ENCODE peak calls at places on chromosome 19, in eight cellular contexts. One of them, this sample, is unnamed.

GRCh38 chr19:58395979-58396627 is 647 bp downstream of the RNF225 start:
- DNase-seq in CD4-positive, alpha-beta T cell: no peak
- DNase-seq in RWPE1: no peak
- DNase-seq in Peyer's patch: no peak
- DNase-seq in CD4-positive, CD25-positive, alpha-beta regulatory T cell: no peak
- DNase-seq in PC-3: no peak
- DNase-seq in brain microvascular endothelial cell: no peak
- DNase-seq in left ventricle myocardium inferior: no peak
- DNase-seq in this sample: no peak

GRCh38 chr19:30406220-30406944 is 34.2 kb downstream of the ZNF536 start:
- DNase-seq in left ventricle myocardium inferior: peak; percentile 28
- DNase-seq in CD4-positive, alpha-beta T cell: no peak
- DNase-seq in CD4-positive, CD25-positive, alpha-beta regulatory T cell: no peak
- DNase-seq in brain microvascular endothelial cell: no peak
- DNase-seq in RWPE1: no peak
- DNase-seq in Peyer's patch: no peak
- DNase-seq in PC-3: no peak
- DNase-seq in this sample: peak; percentile 16

GRCh38 chr19:7850975-7851622 is 21.1 kb downstream of the EVI5L start:
- DNase-seq in left ventricle myocardium inferior: no peak
- DNase-seq in brain microvascular endothelial cell: no peak
- DNase-seq in PC-3: no peak
- DNase-seq in Peyer's patch: no peak
- DNase-seq in CD4-positive, alpha-beta T cell: no peak
- DNase-seq in CD4-positive, CD25-positive, alpha-beta regulatory T cell: no peak
- DNase-seq in RWPE1: no peak
- DNase-seq in this sample: no peak

GRCh38 chr19:5628470-5628869 is 5.6 kb downstream of the SAFB start:
- DNase-seq in left ventricle myocardium inferior: no peak
- DNase-seq in RWPE1: no peak
- DNase-seq in Peyer's patch: no peak
- DNase-seq in PC-3: no peak
- DNase-seq in brain microvascular endothelial cell: no peak
- DNase-seq in CD4-positive, alpha-beta T cell: no peak
- DNase-seq in CD4-positive, CD25-positive, alpha-beta regulatory T cell: peak; percentile 34
- DNase-seq in this sample: no peak

GRCh38 chr19:14073925-14074838 is 1.6 kb downstream of the MISP3 start:
- DNase-seq in left ventricle myocardium inferior: no peak
- DNase-seq in CD4-positive, CD25-positive, alpha-beta regulatory T cell: peak; percentile 31
- DNase-seq in CD4-positive, alpha-beta T cell: no peak
- DNase-seq in RWPE1: peak; percentile 62
- DNase-seq in Peyer's patch: peak; percentile 71
- DNase-seq in brain microvascular endothelial cell: no peak
- DNase-seq in PC-3: peak; percentile 46
- DNase-seq in this sample: peak; percentile 78

GRCh38 chr19:44684892-44685847 is 13.8 kb upstream of the CEACAM16 start:
- DNase-seq in CD4-positive, alpha-beta T cell: no peak
- DNase-seq in brain microvascular endothelial cell: peak; percentile 94
- DNase-seq in PC-3: peak; percentile 82
- DNase-seq in CD4-positive, CD25-positive, alpha-beta regulatory T cell: peak; percentile 41
- DNase-seq in RWPE1: peak; percentile 47
- DNase-seq in Peyer's patch: peak; percentile 77
- DNase-seq in left ventricle myocardium inferior: no peak
- DNase-seq in this sample: peak; percentile 41

GRCh38 chr19:19202707-19203011 is 555 bp downstream of the NR2C2AP start:
- DNase-seq in CD4-positive, CD25-positive, alpha-beta regulatory T cell: no peak
- DNase-seq in CD4-positive, alpha-beta T cell: no peak
- DNase-seq in Peyer's patch: no peak
- DNase-seq in RWPE1: no peak
- DNase-seq in left ventricle myocardium inferior: no peak
- DNase-seq in brain microvascular endothelial cell: no peak
- DNase-seq in PC-3: no peak
- DNase-seq in this sample: no peak

GRCh38 chr19:40452016-40452415 is 7.9 kb upstream of the SERTAD3 start:
- DNase-seq in PC-3: no peak
- DNase-seq in brain microvascular endothelial cell: no peak
- DNase-seq in left ventricle myocardium inferior: no peak
- DNase-seq in Peyer's patch: no peak
- DNase-seq in RWPE1: no peak
- DNase-seq in CD4-positive, alpha-beta T cell: no peak
- DNase-seq in CD4-positive, CD25-positive, alpha-beta regulatory T cell: no peak
- DNase-seq in this sample: no peak

GRCh38 chr19:35899547-35900214 is 659 bp downstream of the NFKBID start:
- DNase-seq in CD4-positive, CD25-positive, alpha-beta regulatory T cell: peak; percentile 95
- DNase-seq in Peyer's patch: peak; percentile 96
- DNase-seq in CD4-positive, alpha-beta T cell: peak; percentile 77
- DNase-seq in RWPE1: peak; percentile 87
- DNase-seq in brain microvascular endothelial cell: peak; percentile 50
- DNase-seq in PC-3: peak; percentile 69
- DNase-seq in left ventricle myocardium inferior: peak; percentile 82
- DNase-seq in this sample: peak; percentile 89

GRCh38 chr19:52665047-52665446 is 26.9 kb upstream of the ZNF83 start:
- DNase-seq in Peyer's patch: no peak
- DNase-seq in RWPE1: no peak
- DNase-seq in PC-3: peak; percentile 2
- DNase-seq in CD4-positive, CD25-positive, alpha-beta regulatory T cell: no peak
- DNase-seq in CD4-positive, alpha-beta T cell: no peak
- DNase-seq in left ventricle myocardium inferior: no peak
- DNase-seq in brain microvascular endothelial cell: no peak
- DNase-seq in this sample: no peak

GRCh38 chr19:49701271-49701786 is 10.4 kb downstream of the CPT1C start:
- DNase-seq in brain microvascular endothelial cell: no peak
- DNase-seq in CD4-positive, CD25-positive, alpha-beta regulatory T cell: no peak
- DNase-seq in RWPE1: no peak
- DNase-seq in Peyer's patch: no peak
- DNase-seq in CD4-positive, alpha-beta T cell: no peak
- DNase-seq in PC-3: no peak
- DNase-seq in left ventricle myocardium inferior: no peak
- DNase-seq in this sample: no peak

GRCh38 chr19:6181119-6181518 is 45.7 kb downstream of the ACSBG2 start:
- DNase-seq in Peyer's patch: no peak
- DNase-seq in left ventricle myocardium inferior: no peak
- DNase-seq in PC-3: no peak
- DNase-seq in RWPE1: no peak
- DNase-seq in CD4-positive, alpha-beta T cell: no peak
- DNase-seq in CD4-positive, CD25-positive, alpha-beta regulatory T cell: no peak
- DNase-seq in brain microvascular endothelial cell: no peak
- DNase-seq in this sample: no peak

GRCh38 chr19:19270749-19271571 is 2.1 kb downstream of the TM6SF2 start:
- DNase-seq in RWPE1: no peak
- DNase-seq in brain microvascular endothelial cell: no peak
- DNase-seq in PC-3: no peak
- DNase-seq in CD4-positive, alpha-beta T cell: no peak
- DNase-seq in Peyer's patch: no peak
- DNase-seq in left ventricle myocardium inferior: no peak
- DNase-seq in CD4-positive, CD25-positive, alpha-beta regulatory T cell: no peak
- DNase-seq in this sample: no peak

GRCh38 chr19:16519230-16519687 is 23.0 kb downstream of the CHERP start:
- DNase-seq in PC-3: no peak
- DNase-seq in RWPE1: no peak
- DNase-seq in CD4-positive, CD25-positive, alpha-beta regulatory T cell: no peak
- DNase-seq in left ventricle myocardium inferior: no peak
- DNase-seq in brain microvascular endothelial cell: no peak
- DNase-seq in CD4-positive, alpha-beta T cell: no peak
- DNase-seq in Peyer's patch: no peak
- DNase-seq in this sample: no peak

GRCh38 chr19:15200575-15201364 is at the start of gene NOTCH3:
- DNase-seq in CD4-positive, CD25-positive, alpha-beta regulatory T cell: no peak
- DNase-seq in left ventricle myocardium inferior: no peak
- DNase-seq in CD4-positive, alpha-beta T cell: no peak
- DNase-seq in brain microvascular endothelial cell: no peak
- DNase-seq in RWPE1: no peak
- DNase-seq in Peyer's patch: no peak
- DNase-seq in PC-3: peak; percentile 28
- DNase-seq in this sample: no peak

GRCh38 chr19:49020931-49021895 is 2.9 kb downstream of the CGB3 start:
- DNase-seq in left ventricle myocardium inferior: no peak
- DNase-seq in RWPE1: no peak
- DNase-seq in Peyer's patch: no peak
- DNase-seq in brain microvascular endothelial cell: peak; percentile 18
- DNase-seq in CD4-positive, CD25-positive, alpha-beta regulatory T cell: no peak
- DNase-seq in PC-3: peak; percentile 26
- DNase-seq in CD4-positive, alpha-beta T cell: no peak
- DNase-seq in this sample: no peak

GRCh38 chr19:30812099-30812684 is 440.0 kb downstream of the ZNF536 start:
- DNase-seq in PC-3: no peak
- DNase-seq in Peyer's patch: no peak
- DNase-seq in RWPE1: no peak
- DNase-seq in brain microvascular endothelial cell: no peak
- DNase-seq in CD4-positive, CD25-positive, alpha-beta regulatory T cell: no peak
- DNase-seq in left ventricle myocardium inferior: no peak
- DNase-seq in CD4-positive, alpha-beta T cell: no peak
- DNase-seq in this sample: no peak

GRCh38 chr19:44367024-44367423 is 10.5 kb upstream of the ZNF112 start:
- DNase-seq in PC-3: no peak
- DNase-seq in RWPE1: no peak
- DNase-seq in brain microvascular endothelial cell: no peak
- DNase-seq in CD4-positive, alpha-beta T cell: no peak
- DNase-seq in left ventricle myocardium inferior: no peak
- DNase-seq in Peyer's patch: no peak
- DNase-seq in CD4-positive, CD25-positive, alpha-beta regulatory T cell: no peak
- DNase-seq in this sample: no peak

GRCh38 chr19:611506-611869 is 21.8 kb downstream of the HCN2 start:
- DNase-seq in brain microvascular endothelial cell: peak; percentile 98
- DNase-seq in PC-3: peak; percentile 48
- DNase-seq in CD4-positive, alpha-beta T cell: peak; percentile 26
- DNase-seq in left ventricle myocardium inferior: no peak
- DNase-seq in RWPE1: peak; percentile 76
- DNase-seq in Peyer's patch: no peak
- DNase-seq in CD4-positive, CD25-positive, alpha-beta regulatory T cell: peak; percentile 39
- DNase-seq in this sample: no peak

GRCh38 chr19:7595466-7596133 is at the start of gene CAMSAP3:
- DNase-seq in CD4-positive, CD25-positive, alpha-beta regulatory T cell: peak; percentile 43
- DNase-seq in PC-3: peak; percentile 73
- DNase-seq in Peyer's patch: peak; percentile 71
- DNase-seq in left ventricle myocardium inferior: no peak
- DNase-seq in CD4-positive, alpha-beta T cell: no peak
- DNase-seq in brain microvascular endothelial cell: no peak
- DNase-seq in RWPE1: no peak
- DNase-seq in this sample: peak; percentile 71

GRCh38 chr19:43691755-43692154 is 21.8 kb upstream of the PLAUR start:
- DNase-seq in left ventricle myocardium inferior: no peak
- DNase-seq in PC-3: no peak
- DNase-seq in CD4-positive, alpha-beta T cell: no peak
- DNase-seq in brain microvascular endothelial cell: no peak
- DNase-seq in Peyer's patch: no peak
- DNase-seq in RWPE1: no peak
- DNase-seq in CD4-positive, CD25-positive, alpha-beta regulatory T cell: no peak
- DNase-seq in this sample: no peak

GRCh38 chr19:48735031-48735615 is 5.3 kb downstream of the RASIP1 start:
- DNase-seq in CD4-positive, CD25-positive, alpha-beta regulatory T cell: no peak
- DNase-seq in left ventricle myocardium inferior: no peak
- DNase-seq in brain microvascular endothelial cell: no peak
- DNase-seq in PC-3: no peak
- DNase-seq in Peyer's patch: peak; percentile 69
- DNase-seq in RWPE1: no peak
- DNase-seq in CD4-positive, alpha-beta T cell: no peak
- DNase-seq in this sample: peak; percentile 49

GRCh38 chr19:8331263-8331840 is 10.1 kb downstream of the RPS28 start:
- DNase-seq in CD4-positive, alpha-beta T cell: no peak
- DNase-seq in PC-3: no peak
- DNase-seq in Peyer's patch: no peak
- DNase-seq in brain microvascular endothelial cell: no peak
- DNase-seq in CD4-positive, CD25-positive, alpha-beta regulatory T cell: no peak
- DNase-seq in RWPE1: no peak
- DNase-seq in left ventricle myocardium inferior: no peak
- DNase-seq in this sample: no peak

GRCh38 chr19:46206176-46206575 is 23.4 kb upstream of the IGFL1 start:
- DNase-seq in PC-3: peak; percentile 13
- DNase-seq in Peyer's patch: no peak
- DNase-seq in left ventricle myocardium inferior: peak; percentile 28
- DNase-seq in RWPE1: peak; percentile 89
- DNase-seq in CD4-positive, CD25-positive, alpha-beta regulatory T cell: no peak
- DNase-seq in brain microvascular endothelial cell: no peak
- DNase-seq in CD4-positive, alpha-beta T cell: no peak
- DNase-seq in this sample: no peak
- H3K27ac ChIP-seq in PC-3: no peak overlapping the region
- H3K27ac ChIP-seq in Peyer's patch: no peak overlapping the region
- H3K27ac ChIP-seq in left ventricle myocardium inferior: no peak overlapping the region
- H3K27ac ChIP-seq in RWPE1: peak overlapping the region; percentile 91
- H3K27ac ChIP-seq in CD4-positive, CD25-positive, alpha-beta regulatory T cell: no peak overlapping the region
- H3K27ac ChIP-seq in brain microvascular endothelial cell: no peak overlapping the region
- H3K27ac ChIP-seq in CD4-positive, alpha-beta T cell: no peak overlapping the region
- H3K27ac ChIP-seq in this sample: no peak overlapping the region

GRCh38 chr19:38978315-38978689 is 2.8 kb upstream of the FBXO17 start:
- DNase-seq in CD4-positive, alpha-beta T cell: no peak
- DNase-seq in RWPE1: no peak
- DNase-seq in brain microvascular endothelial cell: no peak
- DNase-seq in CD4-positive, CD25-positive, alpha-beta regulatory T cell: no peak
- DNase-seq in left ventricle myocardium inferior: no peak
- DNase-seq in PC-3: no peak
- DNase-seq in Peyer's patch: no peak
- DNase-seq in this sample: no peak
- H3K27ac ChIP-seq in CD4-positive, alpha-beta T cell: no peak overlapping the region
- H3K27ac ChIP-seq in RWPE1: no peak overlapping the region
- H3K27ac ChIP-seq in brain microvascular endothelial cell: no peak overlapping the region
- H3K27ac ChIP-seq in CD4-positive, CD25-positive, alpha-beta regulatory T cell: no peak overlapping the region
- H3K27ac ChIP-seq in left ventricle myocardium inferior: no peak overlapping the region
- H3K27ac ChIP-seq in PC-3: no peak overlapping the region
- H3K27ac ChIP-seq in Peyer's patch: no peak overlapping the region
- H3K27ac ChIP-seq in this sample: no peak overlapping the region

GRCh38 chr19:13020002-13020414 is 24.7 kb downstream of the NFIX start:
- DNase-seq in CD4-positive, CD25-positive, alpha-beta regulatory T cell: no peak
- DNase-seq in Peyer's patch: no peak
- DNase-seq in CD4-positive, alpha-beta T cell: no peak
- DNase-seq in RWPE1: no peak
- DNase-seq in left ventricle myocardium inferior: no peak
- DNase-seq in PC-3: peak; percentile 51
- DNase-seq in brain microvascular endothelial cell: no peak
- DNase-seq in this sample: no peak

GRCh38 chr19:13019330-13019729 is 24.1 kb downstream of the NFIX start:
- DNase-seq in CD4-positive, CD25-positive, alpha-beta regulatory T cell: no peak
- DNase-seq in Peyer's patch: no peak
- DNase-seq in CD4-positive, alpha-beta T cell: no peak
- DNase-seq in left ventricle myocardium inferior: no peak
- DNase-seq in RWPE1: no peak
- DNase-seq in PC-3: no peak
- DNase-seq in brain microvascular endothelial cell: no peak
- DNase-seq in this sample: no peak

GRCh38 chr19:13016628-13017305 is 21.5 kb downstream of the NFIX start:
- DNase-seq in CD4-positive, CD25-positive, alpha-beta regulatory T cell: no peak
- DNase-seq in PC-3: peak; percentile 42
- DNase-seq in brain microvascular endothelial cell: no peak
- DNase-seq in CD4-positive, alpha-beta T cell: no peak
- DNase-seq in Peyer's patch: no peak
- DNase-seq in RWPE1: no peak
- DNase-seq in left ventricle myocardium inferior: no peak
- DNase-seq in this sample: no peak

GRCh38 chr19:13017306-13018036 is 22.2 kb downstream of the NFIX start:
- DNase-seq in RWPE1: no peak
- DNase-seq in left ventricle myocardium inferior: no peak
- DNase-seq in CD4-positive, alpha-beta T cell: no peak
- DNase-seq in CD4-positive, CD25-positive, alpha-beta regulatory T cell: no peak
- DNase-seq in Peyer's patch: no peak
- DNase-seq in PC-3: peak; percentile 70
- DNase-seq in brain microvascular endothelial cell: no peak
- DNase-seq in this sample: no peak

GRCh38 chr19:13018037-13018914 is 23.0 kb downstream of the NFIX start:
- DNase-seq in Peyer's patch: no peak
- DNase-seq in RWPE1: no peak
- DNase-seq in PC-3: peak; percentile 58
- DNase-seq in CD4-positive, alpha-beta T cell: no peak
- DNase-seq in left ventricle myocardium inferior: peak; percentile 79
- DNase-seq in CD4-positive, CD25-positive, alpha-beta regulatory T cell: no peak
- DNase-seq in brain microvascular endothelial cell: no peak
- DNase-seq in this sample: peak; percentile 57
- H3K27ac ChIP-seq in Peyer's patch: peak overlapping the region; percentile 65
- H3K27ac ChIP-seq in RWPE1: peak overlapping the region; percentile 98
- H3K27ac ChIP-seq in PC-3: peak overlapping the region; percentile 50
- H3K27ac ChIP-seq in CD4-positive, alpha-beta T cell: no peak overlapping the region
- H3K27ac ChIP-seq in left ventricle myocardium inferior: peak overlapping the region; percentile 94
- H3K27ac ChIP-seq in CD4-positive, CD25-positive, alpha-beta regulatory T cell: no peak overlapping the region
- H3K27ac ChIP-seq in brain microvascular endothelial cell: no peak overlapping the region
- H3K27ac ChIP-seq in this sample: peak overlapping the region; percentile 87

GRCh38 chr19:55492362-55492944 is 4.2 kb downstream of the SSC5D start:
- DNase-seq in PC-3: no peak
- DNase-seq in Peyer's patch: no peak
- DNase-seq in CD4-positive, alpha-beta T cell: no peak
- DNase-seq in CD4-positive, CD25-positive, alpha-beta regulatory T cell: no peak
- DNase-seq in RWPE1: no peak
- DNase-seq in brain microvascular endothelial cell: no peak
- DNase-seq in left ventricle myocardium inferior: no peak
- DNase-seq in this sample: no peak
- H3K27ac ChIP-seq in PC-3: no peak overlapping the region
- H3K27ac ChIP-seq in Peyer's patch: no peak overlapping the region
- H3K27ac ChIP-seq in CD4-positive, alpha-beta T cell: no peak overlapping the region
- H3K27ac ChIP-seq in CD4-positive, CD25-positive, alpha-beta regulatory T cell: no peak overlapping the region
- H3K27ac ChIP-seq in RWPE1: peak overlapping the region; percentile 99
- H3K27ac ChIP-seq in brain microvascular endothelial cell: no peak overlapping the region
- H3K27ac ChIP-seq in left ventricle myocardium inferior: peak overlapping the region; percentile 90
- H3K27ac ChIP-seq in this sample: no peak overlapping the region

This sample was measured in transverse colon.